ENCODE peak calls at places on chromosomes 6 and 20, in six cellular contexts. I, Y, C, W, V and A are unnamed samples.

GRCh38 chr20:50308166-50308512 is 117.5 kb downstream of the CEBPB start:
- DNase-seq in C (no peak), V (no peak), W (no peak), Y (no peak), I (no peak), A (no peak)

GRCh38 chr20:50187403-50188051 is 3.1 kb upstream of the CEBPB start:
- DNase-seq in W (peak; percentile 47), I (no peak), C (no peak), Y (no peak), V (peak; percentile 81), A (no peak)

GRCh38 chr6:141666187-141666586 is 466.5 kb upstream of the GJE1 start:
- DNase-seq in I (no peak), C (no peak), W (no peak), V (no peak), Y (no peak), A (no peak)

GRCh38 chr6:235763-236360 is 56.4 kb upstream of the DUSP22 start:
- DNase-seq in W (peak; percentile 31), V (no peak), I (no peak), C (no peak), Y (peak; percentile 59), A (no peak)

GRCh38 chr20:37302981-37303380 is 13.5 kb downstream of the MANBAL start:
- DNase-seq in C (no peak), I (no peak), Y (no peak), V (no peak), W (no peak), A (no peak)

GRCh38 chr6:52576392-52577021 is 353 bp downstream of the TRAM2 start:
- DNase-seq in W (peak; percentile 88), Y (peak; percentile 76), C (peak; percentile 90), V (no peak), I (no peak), A (peak; percentile 16)

GRCh38 chr20:57996936-57997629 is 231.4 kb downstream of the ANKRD60 start:
- DNase-seq in I (no peak), W (peak; percentile 60), C (no peak), V (no peak), Y (no peak), A (no peak)

GRCh38 chr6:104633125-104633524 is 226.6 kb downstream of the HACE1 start:
- DNase-seq in W (peak; percentile 81), I (no peak), C (no peak), Y (no peak), V (no peak), A (no peak)

GRCh38 chr20:5001174-5002076 is at the start of gene SLC23A2:
- DNase-seq in I (no peak), V (peak; percentile 66), W (peak; percentile 48), C (no peak), Y (peak; percentile 50), A (peak; percentile 78)

GRCh38 chr6:132279592-132280139 is 121.6 kb downstream of the MOXD1 start:
- DNase-seq in W (peak; percentile 80), Y (peak; percentile 71), C (peak; percentile 58), V (peak; percentile 85), I (peak; percentile 12), A (peak; percentile 71)

GRCh38 chr6:112275365-112275764 is 21.0 kb upstream of the LAMA4 start:
- DNase-seq in Y (no peak), I (no peak), W (no peak), V (no peak), C (no peak), A (no peak)

GRCh38 chr6:121260651-121261102 is 73.6 kb downstream of the TBC1D32 start:
- DNase-seq in Y (no peak), C (peak; percentile 22), W (peak; percentile 65), I (no peak), V (no peak), A (no peak)

GRCh38 chr20:1654994-1655393 is 2.6 kb downstream of the SIRPG start:
- DNase-seq in W (no peak), C (no peak), Y (no peak), V (no peak), I (no peak), A (no peak)

GRCh38 chr6:30348957-30349356 is 4.0 kb downstream of the RPP21 start:
- DNase-seq in Y (no peak), V (no peak), C (no peak), W (no peak), I (no peak), A (no peak)

GRCh38 chr6:100493206-100493888 is 28.6 kb upstream of the SIM1 start:
- DNase-seq in V (no peak), Y (no peak), I (no peak), C (no peak), W (no peak), A (no peak)

GRCh38 chr20:23425129-23425528 is 3.8 kb upstream of the NAPB start:
- DNase-seq in V (no peak), Y (no peak), W (no peak), I (no peak), C (no peak), A (no peak)

GRCh38 chr6:70280462-70280861 is 22.4 kb downstream of the COL9A1 start:
- DNase-seq in W (no peak), Y (no peak), C (no peak), I (peak; percentile 15), V (no peak), A (peak; percentile 81)

GRCh38 chr20:1375515-1375914 is 17.3 kb downstream of the FKBP1A start:
- DNase-seq in I (no peak), V (no peak), Y (no peak), W (peak; percentile 78), C (no peak), A (no peak)

GRCh38 chr6:44275749-44276648 is 5.7 kb downstream of the TMEM151B start:
- DNase-seq in W (no peak), I (no peak), Y (no peak), V (no peak), C (no peak), A (peak; percentile 75)